ENCODE peak calls at places on chromosomes 6 and 20, in four cellular contexts. U is nephron progenitor cell, R is HFF-Myc, M is AG04450. E is an unnamed sample.

GRCh38 chr20:19885981-19886665 is 128.1 kb downstream of the RIN2 start:
- DNase-seq in M (no peak), R (peak; percentile 52), U (no peak), E (peak; percentile 45)

GRCh38 chr20:46400828-46401477 is 5.5 kb downstream of the ELMO2 start:
- DNase-seq in U (no peak), R (peak; percentile 33), M (no peak), E (no peak)

GRCh38 chr6:30562470-30563425 is 5.7 kb downstream of the PRR3 start:
- DNase-seq in M (no peak), U (no peak), R (no peak), E (no peak)

GRCh38 chr6:148177589-148178233 is 164.9 kb upstream of the SASH1 start:
- DNase-seq in U (peak; percentile 58), M (peak; percentile 30), R (peak; percentile 57), E (no peak)

GRCh38 chr20:32681175-32682084 is 7.7 kb upstream of the C20orf203 start:
- DNase-seq in M (no peak), R (no peak), U (peak; percentile 29), E (no peak)

GRCh38 chr6:34585108-34585507 is 29.0 kb upstream of the SPDEF start:
- DNase-seq in R (no peak), M (no peak), U (no peak), E (no peak)

GRCh38 chr6:81751388-81752083 is 945 bp downstream of the TENT5A start:
- DNase-seq in U (peak; percentile 52), R (no peak), M (no peak), E (no peak)

GRCh38 chr6:9527679-9528286 is 887.1 kb downstream of the TFAP2A start:
- DNase-seq in R (no peak), M (no peak), U (no peak), E (no peak)

GRCh38 chr20:53959849-53960585 is 110.4 kb downstream of the BCAS1 start:
- DNase-seq in U (no peak), R (no peak), M (no peak), E (peak; percentile 64)

GRCh38 chr6:32608374-32608773 is 18.7 kb upstream of the HLA-DRB1 start:
- DNase-seq in U (no peak), R (no peak), M (no peak), E (no peak)

GRCh38 chr6:12200025-12200424 is 90.1 kb upstream of the EDN1 start:
- DNase-seq in M (no peak), U (no peak), R (no peak), E (no peak)

GRCh38 chr20:33062105-33062629 is 8.5 kb downstream of the BPIFB3 start:
- DNase-seq in M (no peak), R (no peak), U (no peak), E (no peak)

GRCh38 chr6:119965900-119966299 is 616.3 kb upstream of the MAN1A1 start:
- DNase-seq in U (no peak), R (no peak), M (no peak), E (no peak)

GRCh38 chr6:30091577-30092381 is 16.2 kb upstream of the RNF39 start:
- DNase-seq in R (peak; percentile 24), M (peak; percentile 15), U (no peak), E (peak; percentile 69)

GRCh38 chr6:37493047-37493995 is 6.4 kb downstream of the CCDC167 start:
- DNase-seq in U (no peak), R (no peak), M (no peak), E (no peak)

GRCh38 chr6:158631678-158632537 is 12.6 kb downstream of the DYNLT1 start:
- DNase-seq in M (peak; percentile 74), R (peak; percentile 49), U (no peak), E (no peak)

GRCh38 chr20:845967-846893 is 12.7 kb downstream of the FAM110A start:
- DNase-seq in U (no peak), M (no peak), R (no peak), E (no peak)

GRCh38 chr20:45953672-45954071 is 18.3 kb downstream of the ZNF335 start:
- DNase-seq in R (no peak), U (no peak), M (no peak), E (no peak)

GRCh38 chr6:21905531-21905930 is 312.0 kb downstream of the SOX4 start:
- DNase-seq in U (no peak), R (no peak), M (no peak), E (no peak)

GRCh38 chr6:99246602-99247001 is 102.9 kb downstream of the FAXC start:
- DNase-seq in U (no peak), M (no peak), R (no peak), E (no peak)

GRCh38 chr6:99241905-99242534 is 107.5 kb downstream of the FAXC start:
- DNase-seq in U (peak; percentile 23), M (peak; percentile 1), R (peak; percentile 10), E (peak; percentile 13)
- TF ChIP-seq CTCF in U (peak; percentile 52), M (peak; percentile 46), R (peak; percentile 18), E (peak; percentile 56)

GRCh38 chr20:61560361-61560853 is 308.3 kb downstream of the CDH4 start:
- DNase-seq in U (no peak), M (no peak), R (peak; percentile 15), E (no peak)
- TF ChIP-seq CTCF in U (no peak), M (peak; percentile 15), R (peak; percentile 15), E (peak; percentile 41)

GRCh38 chr6:52263709-52264320 is 19.5 kb upstream of the IL17F start:
- DNase-seq in U (peak; percentile 64), R (no peak), M (peak; percentile 49), E (no peak)
- TF ChIP-seq CTCF in U (peak; percentile 95), R (peak; percentile 98), M (peak; percentile 99), E (peak; percentile 97)

DNA sequence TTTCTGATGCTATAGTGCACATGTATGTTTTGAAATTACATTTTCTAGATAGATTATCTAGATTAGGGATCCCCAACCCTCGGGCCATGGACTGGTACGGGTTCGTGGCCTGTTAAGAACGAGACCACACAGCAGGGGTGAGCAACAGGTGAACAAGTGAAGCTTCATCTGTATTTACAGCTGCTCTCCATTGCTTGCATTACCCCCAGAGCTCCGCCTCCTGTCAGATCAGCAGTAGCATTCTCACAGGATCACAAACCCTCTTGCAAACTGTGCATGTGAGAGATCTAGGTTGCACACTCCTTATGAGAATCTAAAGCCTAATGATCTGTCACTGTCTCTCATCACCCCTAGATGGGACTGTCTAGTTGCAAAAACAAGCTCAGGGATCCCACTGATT is 10.4 kb downstream of the CEP57L1 start:
- DNase-seq in U (no peak), M (no peak), R (no peak), E (no peak)
- TF ChIP-seq CTCF in U (no peak), M (no peak), R (no peak), E (no peak)

E was measured in epithelial cell of proximal tubule.